ENCODE peak calls at places on chromosomes 7 and 10, in ten cellular contexts. X, A, J, T, K, Z, D, L, S and O are unnamed samples.

GRCh38 chr7:82609746-82610145 is 166.2 kb upstream of the CACNA2D1 start:
- DNase-seq in D (no peak), T (no peak), Z (no peak), S (no peak), A (no peak), L (no peak), X (no peak), J (no peak), K (no peak), O (no peak)

GRCh38 chr10:120477006-120477722 is 20.1 kb downstream of the PLPP4 start:
- DNase-seq in T (no peak), J (no peak), Z (no peak), X (no peak), K (no peak), A (no peak), S (no peak), D (no peak), L (no peak), O (no peak)

GRCh38 chr10:113347508-113347907 is 205.3 kb upstream of the HABP2 start:
- DNase-seq in L (no peak), K (no peak), Z (peak; percentile 10), S (no peak), J (no peak), X (no peak), A (no peak), D (no peak), T (no peak), O (peak; percentile 23)

GRCh38 chr10:8502611-8503010 is 448.1 kb downstream of the GATA3 start:
- DNase-seq in S (no peak), J (no peak), T (no peak), D (no peak), X (no peak), Z (no peak), A (no peak), L (no peak), K (no peak), O (no peak)

GRCh38 chr10:43333653-43334052 is 37.8 kb upstream of the FXYD4 start:
- DNase-seq in K (no peak), L (no peak), S (no peak), J (no peak), X (no peak), T (no peak), Z (no peak), D (no peak), A (no peak), O (no peak)

GRCh38 chr7:141737118-141737835 is 881 bp upstream of the SSBP1 start:
- DNase-seq in Z (no peak), J (peak; percentile 59), A (peak; percentile 14), X (no peak), T (no peak), L (no peak), D (no peak), S (peak; percentile 9), K (peak; percentile 16), O (no peak)

GRCh38 chr7:137546671-137547070 is 203.1 kb upstream of the PTN start:
- DNase-seq in J (no peak), T (no peak), A (no peak), Z (no peak), S (no peak), L (no peak), D (no peak), X (no peak), K (no peak), O (no peak)

GRCh38 chr7:102214477-102215072 is 72.1 kb upstream of the SH2B2 start:
- DNase-seq in A (no peak), T (no peak), K (no peak), Z (no peak), S (no peak), J (no peak), D (no peak), X (no peak), L (no peak), O (no peak)

GRCh38 chr7:136104269-136104603 is 127.1 kb upstream of the MTPN start:
- DNase-seq in S (peak; percentile 20), J (no peak), D (no peak), A (no peak), X (no peak), K (no peak), L (no peak), Z (no peak), T (no peak), O (no peak)

GRCh38 chr7:78770422-78771410 is 682.8 kb downstream of the MAGI2 start:
- DNase-seq in Z (peak; percentile 40), X (peak; percentile 36), L (no peak), T (no peak), S (no peak), J (no peak), A (no peak), K (no peak), D (no peak), O (no peak)

GRCh38 chr7:32299133-32299702 is 191.0 kb downstream of the LSM5 start:
- DNase-seq in S (no peak), K (no peak), Z (no peak), D (no peak), T (no peak), X (no peak), L (no peak), A (no peak), J (no peak), O (no peak)

GRCh38 chr10:35236739-35237138 is 99.6 kb upstream of the CCNY start:
- DNase-seq in S (peak; percentile 33), Z (no peak), K (no peak), D (no peak), X (no peak), T (no peak), L (no peak), A (no peak), J (no peak), O (no peak)

GRCh38 chr10:126736737-126737136 is 66.2 kb upstream of the C10orf90 start:
- DNase-seq in D (no peak), Z (no peak), J (no peak), A (no peak), S (no peak), X (no peak), T (no peak), L (no peak), K (no peak), O (no peak)

GRCh38 chr7:118186491-118186890 is 2.5 kb downstream of the LSM8 start:
- DNase-seq in A (no peak), D (no peak), J (no peak), X (no peak), S (no peak), L (no peak), Z (no peak), T (no peak), K (no peak), O (no peak)

GRCh38 chr10:98030991-98031431 is 590 bp upstream of the CRTAC1 start:
- DNase-seq in A (no peak), K (no peak), X (no peak), J (no peak), T (no peak), D (no peak), L (no peak), S (no peak), Z (no peak), O (no peak)

GRCh38 chr7:141333459-141333858 is 217.8 kb upstream of the AGK start:
- DNase-seq in L (no peak), K (no peak), T (no peak), A (no peak), D (no peak), S (no peak), Z (no peak), X (no peak), J (no peak), O (no peak)

GRCh38 chr7:142587578-142588191 is 161.6 kb upstream of the PRSS1 start:
- DNase-seq in A (no peak), T (peak; percentile 82), Z (no peak), D (peak; percentile 77), X (no peak), K (no peak), L (no peak), J (no peak), S (peak; percentile 80), O (no peak)

GRCh38 chr10:98131615-98132014 is 2.8 kb upstream of the R3HCC1L start:
- DNase-seq in X (no peak), L (no peak), Z (no peak), D (no peak), A (no peak), T (no peak), J (no peak), S (no peak), K (no peak), O (no peak)

GRCh38 chr10:110502851-110503301 is 5.2 kb downstream of the DUSP5 start:
- DNase-seq in T (no peak), K (peak; percentile 79), S (peak; percentile 100), L (no peak), X (peak; percentile 37), D (peak; percentile 74), A (no peak), Z (peak; percentile 47), J (no peak), O (no peak)

GRCh38 chr7:127619681-127620405 is 1.9 kb upstream of the PAX4 start:
- DNase-seq in L (no peak), A (no peak), Z (no peak), K (no peak), T (no peak), X (no peak), J (no peak), D (no peak), S (no peak), O (no peak)

GRCh38 chr7:28729276-28729675 is 228.9 kb downstream of the TRIL start:
- DNase-seq in L (no peak), K (no peak), J (no peak), Z (no peak), D (no peak), S (no peak), A (no peak), X (no peak), T (no peak), O (no peak)